ENCODE peak calls at places on chromosomes 1 and 21, in nine cellular contexts. K, S, W, C, M, N, Y, X and A are unnamed samples.

GRCh38 chr1:209207701-209208286 is 375.7 kb upstream of the CAMK1G start:
- DNase-seq in W (peak), C (peak), S (peak), M (peak), N (peak), Y (peak), K (peak), X (peak), A (no peak)

GRCh38 chr1:22941257-22941656 is 31.4 kb downstream of the LACTBL1 start:
- DNase-seq in S (no peak), C (no peak), X (no peak), Y (no peak), N (no peak), M (no peak), W (no peak), K (no peak), A (no peak)

GRCh38 chr1:182315157-182315556 is 76.4 kb downstream of the GLUL start:
- DNase-seq in S (no peak), N (no peak), C (no peak), W (peak), M (no peak), Y (no peak), X (no peak), K (no peak), A (no peak)

GRCh38 chr1:53616511-53616910 is 122.5 kb downstream of the GLIS1 start:
- DNase-seq in Y (no peak), K (no peak), X (no peak), S (no peak), C (no peak), W (no peak), N (no peak), M (no peak), A (no peak)

GRCh38 chr1:938711-939504 is 15.2 kb downstream of the SAMD11 start:
- DNase-seq in K (no peak), M (no peak), Y (no peak), N (peak), W (no peak), S (no peak), X (no peak), C (no peak), A (no peak)

GRCh38 chr1:184021666-184022198 is 15.8 kb downstream of the COLGALT2 start:
- DNase-seq in W (no peak), S (no peak), K (peak), C (peak), Y (no peak), X (no peak), M (no peak), N (no peak), A (no peak)

GRCh38 chr1:48793863-48794262 is 17.2 kb upstream of the BEND5 start:
- DNase-seq in S (no peak), C (no peak), K (no peak), Y (no peak), N (peak), X (no peak), W (no peak), M (no peak), A (no peak)

GRCh38 chr1:58791106-58791505 is 7.3 kb upstream of the JUN start:
- DNase-seq in S (no peak), K (no peak), X (no peak), C (no peak), Y (no peak), M (no peak), W (no peak), N (no peak), A (no peak)

GRCh38 chr1:170682159-170682558 is 18.2 kb downstream of the PRRX1 start:
- DNase-seq in C (no peak), S (no peak), K (peak), X (no peak), N (no peak), W (no peak), M (no peak), Y (peak), A (no peak)

GRCh38 chr21:43984905-43985689 is 27.0 kb upstream of the TRAPPC10 start:
- DNase-seq in N (no peak), W (no peak), Y (no peak), S (no peak), C (no peak), X (peak), M (no peak), K (peak), A (no peak)

GRCh38 chr1:92356956-92357355 is 58.1 kb downstream of the RPAP2 start:
- DNase-seq in S (no peak), Y (peak), W (no peak), K (peak), M (peak), C (no peak), N (no peak), X (no peak), A (no peak)

GRCh38 chr1:117008675-117009074 is 7.1 kb downstream of the CD101 start:
- DNase-seq in X (no peak), K (no peak), M (no peak), C (no peak), N (no peak), W (no peak), S (no peak), Y (no peak), A (no peak)

DNA sequence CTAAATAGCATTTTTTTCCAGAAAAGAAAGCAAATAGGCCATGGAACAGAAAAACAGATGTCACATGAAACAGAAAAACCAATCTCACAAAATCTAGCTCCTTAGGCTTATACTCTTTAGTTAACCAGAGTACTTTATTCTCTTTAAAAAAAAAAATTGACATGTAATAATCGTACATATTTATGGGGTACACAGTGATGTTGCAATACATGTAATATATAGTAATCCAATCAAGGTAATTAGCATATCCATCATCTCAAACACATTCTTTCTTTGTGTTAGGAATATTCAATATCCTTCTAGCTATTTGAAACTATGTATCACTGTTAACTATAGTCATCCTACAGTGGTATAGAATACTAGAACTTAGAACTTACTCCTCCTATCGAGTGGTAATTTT is 20.1 kb downstream of the LBR start:
- DNase-seq in W (no peak), C (no peak), K (no peak), M (no peak), S (no peak), X (no peak), N (no peak), Y (no peak), A (no peak)
- H3K27ac ChIP-seq in W (no peak), C (no peak), K (no peak), M (no peak), S (no peak), X (no peak), N (no peak), Y (no peak), A (no peak)

DNA sequence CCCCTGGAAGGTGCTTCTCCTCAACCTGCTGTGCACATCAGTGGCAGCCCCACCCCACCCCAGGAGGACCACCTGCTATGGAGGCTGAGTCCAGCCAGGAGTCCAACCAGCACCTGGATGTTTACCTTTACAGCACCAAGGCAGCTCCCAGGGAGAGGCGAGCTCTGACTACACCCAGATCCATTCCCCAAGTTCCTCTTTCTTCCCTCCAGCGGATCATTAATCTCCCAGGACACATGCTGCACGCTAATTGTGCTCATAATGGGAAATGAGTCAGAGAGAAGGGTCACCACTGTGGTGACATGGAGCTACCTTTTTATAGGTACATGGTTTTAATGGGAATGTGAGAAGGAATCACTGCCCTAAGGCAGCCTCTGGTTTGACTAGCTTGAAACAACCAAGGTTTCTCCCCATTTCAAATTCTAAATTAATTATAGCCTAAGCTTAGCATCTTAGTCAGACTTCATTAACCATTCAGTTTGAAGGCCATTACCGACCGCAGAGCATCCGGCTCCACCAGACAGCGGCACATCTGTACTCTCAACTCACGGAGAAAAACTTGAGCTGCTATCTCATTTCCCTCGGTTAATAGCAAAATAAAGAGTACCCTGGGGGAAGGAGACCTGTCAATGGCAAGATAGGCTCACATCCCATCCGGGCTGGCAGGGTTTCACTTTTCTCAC is 173.1 kb upstream of the GALNT2 start:
- DNase-seq in X (peak), S (no peak), K (peak), M (peak), Y (no peak), C (no peak), N (no peak), W (no peak), A (no peak)
- H3K4me3 ChIP-seq in X (no peak), S (no peak), K (no peak), M (peak), Y (no peak), C (no peak), N (no peak), W (no peak), A (no peak)

DNA sequence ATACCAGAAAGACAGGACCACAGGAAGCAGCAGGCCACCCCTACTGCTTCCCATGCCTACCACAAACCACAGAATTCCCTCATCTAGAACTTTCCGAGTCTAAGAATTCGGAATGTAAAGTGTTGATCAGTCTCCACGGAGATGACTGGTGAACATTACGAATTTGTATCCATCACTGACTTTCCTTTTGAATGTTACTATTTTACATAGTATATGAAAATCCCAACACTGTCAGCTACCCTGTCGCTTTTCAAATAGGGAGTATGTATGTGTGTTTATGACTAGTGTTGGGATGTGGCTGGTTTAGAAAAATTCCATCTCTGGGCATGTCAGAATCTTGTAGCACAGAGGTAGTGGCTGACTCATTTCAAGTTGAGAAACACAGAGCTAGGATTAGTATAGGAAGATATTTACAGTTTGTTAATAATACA is 118.2 kb downstream of the COQ8A start:
- DNase-seq in C (no peak), X (no peak), K (peak), M (peak), Y (peak), N (no peak), W (no peak), S (no peak), A (no peak)
- H3K27ac ChIP-seq in C (no peak), X (peak), K (no peak), M (no peak), Y (peak), N (no peak), W (no peak), S (no peak), A (no peak)

GRCh38 chr1:66599346-66599745 is 65.4 kb downstream of the SGIP1 start:
- DNase-seq in W (no peak), M (no peak), C (no peak), Y (peak), S (no peak), X (no peak), N (no peak), K (peak), A (no peak)
- H3K4me3 ChIP-seq in W (no peak), M (no peak), C (no peak), Y (no peak), S (no peak), X (no peak), N (no peak), K (no peak), A (no peak)

DNA sequence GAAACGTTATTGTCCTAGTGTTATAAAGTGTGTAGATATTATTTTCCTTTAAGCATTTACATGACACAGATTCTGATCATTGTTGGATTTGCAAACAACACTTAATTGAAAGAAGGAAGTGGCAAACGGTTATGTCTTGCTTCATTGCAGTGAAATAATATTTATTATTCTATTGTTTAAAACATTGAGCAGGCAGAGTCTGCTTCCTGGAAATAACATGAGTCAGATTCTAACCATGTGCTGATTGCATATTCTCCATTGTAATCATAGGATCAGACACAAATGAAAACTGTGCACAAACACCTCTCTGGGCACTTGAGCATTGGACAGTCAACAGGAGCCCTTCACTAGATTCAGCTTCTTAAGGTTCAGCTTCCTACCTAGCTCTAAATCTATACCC is 46.8 kb upstream of the USP25 start:
- DNase-seq in N (no peak), W (no peak), K (peak), X (no peak), S (no peak), C (no peak), Y (no peak), M (peak), A (no peak)
- H3K27ac ChIP-seq in N (no peak), W (no peak), K (peak), X (no peak), S (no peak), C (no peak), Y (peak), M (peak), A (no peak)